ENCODE peak calls at places on chromosomes 16 and 17, in four cellular contexts. V is T-helper 1 cell, I is anterior cingulate cortex, Y is posterior cingulate gyrus. Q is an unnamed sample.

GRCh38 chr16:81946206-81946605 is 65.1 kb downstream of the SDR42E1 start:
- DNase-seq in V (no peak), I (no peak), Y (no peak), Q (no peak)

GRCh38 chr16:450800-451512 is 25.5 kb downstream of the RAB11FIP3 start:
- DNase-seq in V (no peak), I (no peak), Y (no peak), Q (no peak)

GRCh38 chr17:77516902-77517301 is 376.1 kb downstream of the SEC14L1 start:
- DNase-seq in V (no peak), I (no peak), Y (peak), Q (no peak)

GRCh38 chr17:37643829-37644228 is 583 bp upstream of the DDX52 start:
- DNase-seq in V (no peak), I (no peak), Y (no peak), Q (no peak)

GRCh38 chr17:49986396-49987289 is 8.4 kb downstream of the DLX3 start:
- DNase-seq in V (no peak), I (no peak), Y (peak), Q (no peak)

GRCh38 chr17:41682611-41683010 is 6.1 kb upstream of the EIF1 start:
- DNase-seq in V (no peak), I (peak), Y (peak), Q (no peak)

GRCh38 chr16:1346422-1347285 is 5.0 kb downstream of the TSR3 start:
- DNase-seq in V (no peak), I (no peak), Y (no peak), Q (no peak)

GRCh38 chr17:12647023-12647422 is 18.7 kb upstream of the MYOCD start:
- DNase-seq in V (no peak), I (no peak), Y (no peak), Q (no peak)

GRCh38 chr16:71255721-71256120 is 25.2 kb upstream of the HYDIN start:
- DNase-seq in V (no peak), I (peak), Y (peak), Q (peak)